ENCODE peak calls at places on chromosomes 12 and 14, in seven cellular contexts. P, M, Q, U, V, D and W are unnamed samples.

GRCh38 chr12:48084066-48084465 is 21.8 kb downstream of the SENP1 start:
- DNase-seq in D (no peak), V (no peak), M (no peak), U (peak), P (peak), Q (no peak), W (no peak)

GRCh38 chr12:99996095-99996494 is 11.4 kb upstream of the ANKS1B start:
- DNase-seq in U (no peak), Q (no peak), D (no peak), V (no peak), M (no peak), P (no peak), W (no peak)

GRCh38 chr12:93959657-93960056 is 188.7 kb upstream of the PLXNC1 start:
- DNase-seq in U (no peak), Q (no peak), D (no peak), V (no peak), P (no peak), M (no peak), W (no peak)

GRCh38 chr14:102897299-102898027 is 25.0 kb upstream of the AMN start:
- DNase-seq in M (no peak), V (no peak), P (no peak), U (no peak), Q (no peak), D (no peak), W (no peak)

GRCh38 chr12:90510948-90511347 is 444.0 kb downstream of the CCER1 start:
- DNase-seq in V (peak), U (peak), P (peak), D (no peak), Q (no peak), M (no peak), W (no peak)

GRCh38 chr14:55867726-55868125 is 250.5 kb upstream of the PELI2 start:
- DNase-seq in Q (no peak), V (no peak), D (no peak), U (no peak), M (no peak), P (no peak), W (no peak)

GRCh38 chr12:68367903-68368302 is 35.7 kb upstream of the MDM1 start:
- DNase-seq in U (peak), M (no peak), Q (no peak), D (peak), P (peak), V (no peak), W (no peak)

GRCh38 chr14:105167303-105168092 is 1.1 kb downstream of the JAG2 start:
- DNase-seq in V (no peak), D (no peak), Q (no peak), P (no peak), U (no peak), M (no peak), W (no peak)

GRCh38 chr14:76015668-76016067 is 30.1 kb downstream of the IFT43 start:
- DNase-seq in M (no peak), D (no peak), U (no peak), V (no peak), P (no peak), Q (no peak), W (no peak)

GRCh38 chr12:124531906-124532305 is 35.5 kb downstream of the NCOR2 start:
- DNase-seq in U (no peak), Q (no peak), M (no peak), D (no peak), P (no peak), V (no peak), W (no peak)

GRCh38 chr14:25132734-25133422 is 82.9 kb upstream of the STXBP6 start:
- DNase-seq in D (no peak), Q (no peak), M (peak), V (no peak), U (peak), P (peak), W (peak)
- H3K4me3 ChIP-seq in D (no peak), Q (no peak), M (peak), V (no peak), U (no peak), P (no peak), W (no peak)

GRCh38 chr14:50831704-50832130 is 755 bp upstream of the NIN start:
- DNase-seq in V (no peak), M (no peak), D (no peak), U (no peak), Q (no peak), P (no peak), W (no peak)

GRCh38 chr14:50834802-50835276 is 3.9 kb upstream of the NIN start:
- DNase-seq in V (no peak), U (no peak), P (no peak), D (no peak), M (no peak), Q (no peak), W (no peak)

GRCh38 chr14:50835280-50835679 is 4.3 kb upstream of the NIN start:
- DNase-seq in P (peak), D (no peak), V (peak), M (no peak), Q (no peak), U (peak), W (no peak)

GRCh38 chr14:50830932-50831703 is at the start of gene NIN:
- DNase-seq in V (no peak), Q (peak), U (peak), M (peak), D (peak), P (peak), W (peak)

DNA sequence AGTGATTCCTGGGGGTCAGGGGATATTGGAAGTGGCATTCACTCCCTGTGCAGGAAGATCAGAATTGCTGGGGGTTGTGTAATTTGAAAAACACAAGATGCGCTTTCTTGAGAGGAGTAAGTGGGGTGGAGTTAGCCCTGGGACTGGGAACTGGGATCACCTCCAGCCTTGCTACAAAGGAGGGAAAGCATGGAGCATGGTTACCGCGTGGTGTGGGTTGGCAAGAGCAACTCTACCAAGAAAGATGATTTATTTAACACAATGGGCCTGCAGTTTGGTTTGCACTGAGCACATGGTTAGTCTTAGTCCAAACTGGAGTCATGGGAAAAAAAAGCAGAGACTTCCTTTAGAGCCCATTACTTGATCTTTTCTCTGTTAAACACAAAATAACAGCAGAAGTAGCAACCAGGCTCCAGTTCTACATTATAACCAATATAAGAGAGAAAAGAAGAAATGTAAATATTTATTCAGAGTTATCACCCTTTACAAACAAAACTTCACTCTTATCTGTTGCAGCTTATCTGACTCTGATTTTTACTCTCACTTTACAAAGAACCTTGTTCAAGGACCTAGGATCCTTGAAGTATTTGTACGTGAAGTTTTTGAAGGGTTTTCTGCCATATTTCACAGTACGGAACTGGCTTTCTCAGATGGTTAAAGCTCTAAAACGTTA is 2.1 kb upstream of the NIN start:
- DNase-seq in Q (no peak), M (no peak), D (no peak), U (no peak), V (no peak), P (no peak), W (no peak)
- H3K4me3 ChIP-seq in Q (no peak), M (no peak), D (no peak), U (no peak), V (no peak), P (no peak), W (no peak)

GRCh38 chr12:110661337-110661972 is 27.5 kb downstream of the HVCN1 start:
- DNase-seq in V (no peak), M (peak), U (no peak), P (no peak), Q (no peak), D (no peak), W (no peak)
- H3K4me3 ChIP-seq in V (no peak), M (peak), U (no peak), P (no peak), Q (no peak), D (no peak), W (no peak)

DNA sequence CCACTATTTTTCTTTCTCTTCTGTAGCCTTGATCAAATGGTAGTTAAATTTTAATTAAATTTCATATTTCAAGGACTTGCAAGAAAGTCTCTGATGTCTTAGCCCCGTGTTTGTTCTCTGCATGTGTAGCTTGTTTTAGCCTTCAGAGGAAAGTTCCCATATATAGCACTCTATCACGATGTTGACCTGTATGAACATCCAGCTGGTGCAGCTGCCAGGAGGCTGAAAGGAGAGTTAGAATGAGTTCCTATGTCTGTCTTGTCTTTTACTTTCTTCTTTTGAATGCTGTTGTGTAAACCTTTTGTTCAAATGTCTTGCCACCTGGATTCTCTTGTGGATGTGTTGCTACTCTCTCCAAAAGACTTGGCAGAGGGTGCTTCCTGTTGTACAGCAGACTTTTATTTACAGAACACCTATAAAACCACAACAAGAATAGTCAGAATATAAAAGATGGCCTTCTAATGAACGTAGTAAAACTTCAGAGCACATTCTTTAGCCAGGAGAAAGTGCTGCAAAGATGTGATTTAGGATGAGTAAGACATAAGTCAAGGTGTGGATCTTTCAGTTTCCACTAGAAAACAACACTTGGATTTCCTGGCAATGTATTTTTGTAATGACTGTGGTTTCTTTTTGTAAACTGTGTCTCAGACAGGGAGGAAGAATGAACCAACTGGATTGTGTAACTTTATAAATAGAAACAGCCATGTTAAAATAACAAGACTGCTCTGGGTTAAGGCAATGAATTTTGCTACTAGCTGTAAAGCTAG is 17.2 kb downstream of the NAV3 start:
- DNase-seq in V (peak), P (peak), U (peak), M (no peak), D (no peak), Q (no peak), W (no peak)
- H3K4me3 ChIP-seq in V (no peak), P (peak), U (no peak), M (peak), D (no peak), Q (no peak), W (no peak)

GRCh38 chr12:7131502-7131866 is 1.3 kb downstream of the CLSTN3 start:
- DNase-seq in Q (no peak), D (no peak), M (no peak), U (no peak), P (no peak), V (no peak), W (no peak)
- H3K4me3 ChIP-seq in Q (no peak), D (peak), M (peak), U (no peak), P (peak), V (peak), W (peak)

DNA sequence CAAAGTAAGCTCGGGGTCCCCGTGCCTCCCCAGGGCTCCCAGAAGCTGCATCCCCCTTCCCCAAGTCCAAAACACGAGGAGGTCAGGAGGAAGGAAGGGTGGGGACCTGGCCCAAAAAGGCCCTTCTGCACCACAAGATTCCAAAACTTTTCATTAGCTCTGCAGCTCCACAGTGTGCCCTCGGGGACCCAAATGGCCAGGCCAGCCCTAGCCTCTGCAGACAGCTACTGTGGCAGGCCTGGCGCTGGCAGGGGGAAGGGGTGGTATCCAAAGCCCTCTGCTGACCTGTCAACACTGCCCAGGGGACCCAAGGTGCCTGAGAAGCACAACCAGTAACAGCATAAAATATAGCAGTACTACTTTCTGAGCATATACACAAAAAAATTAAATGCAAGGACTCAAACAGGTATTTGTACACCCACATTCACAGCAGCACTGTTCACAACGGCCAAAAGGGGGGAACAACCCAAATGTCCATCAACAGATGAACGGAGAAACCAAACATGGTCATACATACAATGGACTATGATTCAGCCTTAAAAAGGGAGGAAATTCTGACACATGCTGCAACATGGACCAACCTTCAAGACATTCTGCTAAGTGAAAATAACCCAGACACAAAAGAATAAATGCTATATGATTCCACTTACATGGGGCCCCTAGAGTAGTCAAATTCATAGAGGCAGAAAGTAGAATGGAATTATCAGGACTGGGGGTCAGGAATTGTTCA is 29.7 kb downstream of the ACTN1 start:
- DNase-seq in M (no peak), D (no peak), Q (no peak), U (no peak), P (no peak), V (no peak), W (no peak)
- H3K4me3 ChIP-seq in M (peak), D (peak), Q (no peak), U (no peak), P (no peak), V (no peak), W (no peak)